ENCODE peak calls at places on chromosomes 12 and 14, in seven cellular contexts. L, J, A, N, V, W and E are unnamed samples.

GRCh38 chr12:88310069-88310468 is 168.0 kb downstream of the TMTC3 start:
- DNase-seq in L (no peak), J (no peak), A (no peak), N (no peak), V (no peak), W (no peak), E (no peak)

GRCh38 chr14:38261620-38262019 is 5.7 kb upstream of the CLEC14A start:
- DNase-seq in N (no peak), V (no peak), W (no peak), A (no peak), J (no peak), L (no peak), E (no peak)

GRCh38 chr12:3014641-3015040 is 55.4 kb downstream of the TEAD4 start:
- DNase-seq in L (no peak), J (no peak), W (no peak), V (no peak), A (no peak), N (no peak), E (no peak)

GRCh38 chr12:80690090-80690489 is 17.3 kb upstream of the MYF6 start:
- DNase-seq in V (no peak), W (no peak), A (no peak), L (no peak), N (no peak), J (no peak), E (no peak)

GRCh38 chr12:92109613-92110012 is 36.0 kb downstream of the BTG1 start:
- DNase-seq in V (no peak), A (no peak), W (no peak), J (no peak), N (no peak), L (no peak), E (no peak)

GRCh38 chr14:92683041-92683440 is 65.4 kb downstream of the LGMN start:
- DNase-seq in L (no peak), J (no peak), V (no peak), A (no peak), N (no peak), W (no peak), E (no peak)

GRCh38 chr12:107775093-107775721 is 703 bp downstream of the ASCL4 start:
- DNase-seq in A (no peak), N (no peak), V (no peak), L (no peak), W (peak), J (peak), E (no peak)

GRCh38 chr14:94385553-94386057 is 2.8 kb downstream of the SERPINA1 start:
- DNase-seq in V (no peak), J (no peak), N (no peak), W (no peak), L (no peak), A (no peak), E (no peak)

GRCh38 chr12:25730489-25731349 is 177.6 kb upstream of the LMNTD1 start:
- DNase-seq in J (no peak), L (no peak), A (no peak), V (no peak), N (no peak), W (no peak), E (peak)

GRCh38 chr14:104107611-104108569 is 22.4 kb downstream of the ASPG start:
- DNase-seq in W (no peak), N (no peak), V (no peak), J (peak), L (no peak), A (peak), E (peak)

GRCh38 chr12:130871286-130872178 is at the start of gene RAN:
- DNase-seq in J (peak), N (peak), L (peak), A (peak), V (peak), W (peak), E (peak)

GRCh38 chr14:59055439-59056045 is 132.9 kb upstream of the DAAM1 start:
- DNase-seq in W (no peak), J (peak), A (peak), L (peak), V (peak), N (peak), E (peak)

GRCh38 chr12:47819902-47820630 is at the start of gene HDAC7:
- DNase-seq in W (no peak), J (peak), A (peak), N (peak), L (peak), V (no peak), E (peak)

GRCh38 chr14:24483604-24484252 is 24.3 kb downstream of the CMA1 start:
- DNase-seq in V (no peak), J (no peak), L (no peak), W (no peak), N (no peak), A (no peak), E (peak)
- TF ChIP-seq JUND in V (no peak), J (no peak), L (no peak), W (no peak), N (no peak), A (no peak), E (no peak)

GRCh38 chr12:79624378-79624777 is 66.4 kb downstream of the PAWR start:
- DNase-seq in N (no peak), W (no peak), L (no peak), V (no peak), A (no peak), J (no peak), E (no peak)

GRCh38 chr12:79615596-79616560 is 74.9 kb downstream of the PAWR start:
- DNase-seq in J (no peak), W (no peak), V (peak), N (no peak), L (no peak), A (no peak), E (no peak)

GRCh38 chr12:79614730-79615129 is 76.0 kb downstream of the PAWR start:
- DNase-seq in V (no peak), J (no peak), W (no peak), L (no peak), N (no peak), A (no peak), E (no peak)

GRCh38 chr12:79617696-79618095 is 73.1 kb downstream of the PAWR start:
- DNase-seq in W (no peak), J (no peak), L (no peak), N (no peak), A (no peak), V (no peak), E (no peak)

DNA sequence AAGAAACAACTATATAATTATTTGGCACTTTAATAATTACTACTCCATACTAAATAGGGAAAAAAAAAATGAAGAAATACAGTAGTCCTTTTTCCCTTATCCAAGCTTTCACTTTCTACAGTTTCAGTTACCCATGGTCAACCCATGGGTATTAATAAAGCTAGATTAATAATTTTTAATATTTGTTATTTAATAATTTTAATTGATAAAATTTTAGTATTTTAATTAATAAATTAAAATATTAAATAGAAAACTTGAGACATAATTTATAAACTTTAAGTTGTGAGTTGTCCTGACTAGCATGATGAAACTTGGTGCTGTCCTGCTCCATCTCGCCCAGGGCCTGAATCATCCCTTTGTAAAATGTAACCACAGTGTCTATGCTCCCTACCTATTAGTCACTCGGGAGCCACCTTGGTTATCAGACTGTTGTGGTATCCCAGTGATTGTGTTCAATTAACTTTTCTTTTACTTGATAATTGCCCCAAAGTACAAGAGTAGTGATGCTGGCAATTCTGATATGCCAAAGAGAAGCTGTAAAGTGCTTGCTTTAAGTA is 71.8 kb downstream of the PAWR start:
- DNase-seq in J (no peak), A (no peak), L (no peak), N (no peak), V (no peak), W (no peak), E (no peak)
- TF ChIP-seq JUND in J (no peak), A (no peak), L (no peak), N (no peak), V (no peak), W (no peak), E (no peak)

GRCh38 chr14:84234281-84234680 is 1295.7 kb upstream of the FLRT2 start:
- DNase-seq in A (no peak), W (no peak), N (no peak), V (no peak), L (no peak), J (no peak), E (no peak)
- TF ChIP-seq JUND in A (no peak), W (no peak), N (no peak), V (no peak), L (no peak), J (no peak), E (no peak)

GRCh38 chr12:5201554-5202243 is 158.0 kb downstream of the KCNA5 start:
- DNase-seq in A (peak), N (no peak), L (no peak), V (no peak), W (no peak), J (peak), E (no peak)
- TF ChIP-seq JUND in A (no peak), N (no peak), L (no peak), V (no peak), W (no peak), J (no peak), E (no peak)

DNA sequence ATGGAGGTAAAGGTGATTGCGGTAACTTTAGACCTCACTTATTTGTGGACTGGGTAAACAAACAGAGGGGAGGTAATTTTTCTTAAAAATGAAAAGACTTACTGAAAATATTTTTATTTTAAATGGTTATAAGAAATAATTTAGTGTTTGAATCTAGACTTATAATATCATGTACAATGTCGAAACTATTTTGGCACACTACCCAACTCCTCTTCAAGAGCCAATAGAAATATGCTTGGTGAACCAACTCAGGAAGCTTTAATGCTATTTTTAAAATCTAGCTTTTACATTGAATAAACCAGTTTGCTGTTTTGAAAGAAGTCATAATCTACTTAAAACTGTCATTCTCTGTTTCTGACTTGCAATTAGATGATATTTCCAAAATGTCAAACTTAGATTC is 175.8 kb upstream of the NPAS3 start:
- DNase-seq in J (no peak), L (no peak), A (no peak), V (no peak), N (no peak), W (no peak), E (no peak)
- TF ChIP-seq JUND in J (no peak), L (no peak), A (no peak), V (no peak), N (no peak), W (no peak), E (no peak)

GRCh38 chr12:124709722-124710656 is 142.6 kb upstream of the NCOR2 start:
- DNase-seq in W (no peak), N (no peak), J (no peak), L (no peak), A (no peak), V (no peak), E (no peak)
- TF ChIP-seq JUND in W (no peak), N (no peak), J (no peak), L (no peak), A (no peak), V (no peak), E (no peak)

GRCh38 chr14:43207189-43207588 is 1299.9 kb downstream of the FSCB start:
- DNase-seq in L (no peak), W (no peak), J (no peak), N (no peak), V (no peak), A (no peak), E (no peak)

GRCh38 chr14:43200519-43200918 is 1306.6 kb downstream of the FSCB start:
- DNase-seq in W (no peak), N (no peak), J (no peak), A (no peak), L (no peak), V (no peak), E (no peak)

GRCh38 chr14:43204816-43205215 is 1302.3 kb downstream of the FSCB start:
- DNase-seq in V (no peak), A (no peak), W (no peak), N (no peak), L (no peak), J (no peak), E (peak)
- TF ChIP-seq JUND in V (no peak), A (no peak), W (no peak), N (no peak), L (no peak), J (no peak), E (no peak)

GRCh38 chr12:10497602-10498001 is 8.1 kb upstream of the EIF2S3B start:
- DNase-seq in V (no peak), L (no peak), W (no peak), N (no peak), J (no peak), A (no peak), E (no peak)
- TF ChIP-seq JUND in V (no peak), L (no peak), W (no peak), N (no peak), J (no peak), A (no peak), E (no peak)